ENCODE peak calls at places on chromosomes 2 and 18, in six cellular contexts. Z is cardiac muscle cell, Q is left lung, C is fibroblast of villous mesenchyme, D is AG10803, T is AG09309. S is an unnamed sample.

GRCh38 chr2:200042102-200042735 is 86.8 kb downstream of the MAIP1 start:
- DNase-seq in Q (no peak), T (peak), C (peak), Z (peak), D (peak), S (no peak)

GRCh38 chr2:58571181-58571852 is 330.2 kb upstream of the FANCL start:
- DNase-seq in Q (no peak), T (peak), D (peak), Z (peak), C (peak), S (peak)

GRCh38 chr2:8597526-8598225 is 84.2 kb upstream of the ID2 start:
- DNase-seq in D (no peak), C (no peak), Q (no peak), T (no peak), Z (no peak), S (no peak)

GRCh38 chr18:35682282-35682867 is 100.8 kb downstream of the GALNT1 start:
- DNase-seq in D (peak), Z (peak), C (no peak), T (no peak), Q (no peak), S (no peak)

GRCh38 chr2:233208382-233209116 is 42.9 kb upstream of the ATG16L1 start:
- DNase-seq in T (no peak), Q (no peak), Z (no peak), D (no peak), C (no peak), S (no peak)

GRCh38 chr2:214169736-214170135 is 241.1 kb upstream of the VWC2L start:
- DNase-seq in Z (no peak), D (no peak), C (no peak), Q (no peak), T (no peak), S (no peak)

GRCh38 chr18:22230403-22231042 is 61.1 kb downstream of the GATA6 start:
- DNase-seq in C (peak), Z (peak), Q (no peak), D (peak), T (no peak), S (no peak)

GRCh38 chr2:138777996-138778395 is 2.2 kb downstream of the NXPH2 start:
- DNase-seq in T (no peak), C (peak), D (peak), Z (peak), Q (no peak), S (no peak)

GRCh38 chr2:108403494-108403893 is 25.7 kb downstream of the SULT1C4 start:
- DNase-seq in D (peak), T (peak), C (peak), Q (no peak), Z (peak), S (no peak)

GRCh38 chr2:56540901-56541300 is 357.1 kb downstream of the CCDC85A start:
- DNase-seq in C (no peak), D (peak), T (no peak), Q (no peak), Z (no peak), S (no peak)

GRCh38 chr2:187547353-187547979 is 6.8 kb downstream of the TFPI start:
- DNase-seq in Q (peak), T (peak), Z (peak), C (peak), D (peak), S (peak)

GRCh38 chr2:225002039-225002655 is 40.1 kb downstream of the DOCK10 start:
- DNase-seq in Q (no peak), Z (peak), D (peak), T (no peak), C (peak), S (peak)

GRCh38 chr2:199757466-199757865 is 93.5 kb downstream of the FTCDNL1 start:
- DNase-seq in C (no peak), Z (no peak), Q (peak), D (peak), T (no peak), S (peak)

GRCh38 chr2:15041429-15041837 is 408.9 kb downstream of the LRATD1 start:
- DNase-seq in C (no peak), D (no peak), Z (no peak), T (no peak), Q (no peak), S (no peak)

GRCh38 chr2:166376488-166376828 is 714 bp upstream of the SCN9A start:
- DNase-seq in Z (no peak), D (no peak), T (no peak), C (no peak), Q (no peak), S (no peak)

GRCh38 chr2:166373951-166374350 is 1.8 kb downstream of the SCN9A start:
- DNase-seq in T (no peak), C (peak), Q (no peak), Z (peak), D (no peak), S (peak)

GRCh38 chr2:166376873-166377272 is 1.1 kb upstream of the SCN9A start:
- DNase-seq in T (no peak), Q (no peak), C (no peak), Z (no peak), D (no peak), S (no peak)

GRCh38 chr2:166375205-166375735 is 474 bp downstream of the SCN9A start:
- DNase-seq in D (no peak), C (peak), Z (peak), Q (no peak), T (no peak), S (peak)

DNA sequence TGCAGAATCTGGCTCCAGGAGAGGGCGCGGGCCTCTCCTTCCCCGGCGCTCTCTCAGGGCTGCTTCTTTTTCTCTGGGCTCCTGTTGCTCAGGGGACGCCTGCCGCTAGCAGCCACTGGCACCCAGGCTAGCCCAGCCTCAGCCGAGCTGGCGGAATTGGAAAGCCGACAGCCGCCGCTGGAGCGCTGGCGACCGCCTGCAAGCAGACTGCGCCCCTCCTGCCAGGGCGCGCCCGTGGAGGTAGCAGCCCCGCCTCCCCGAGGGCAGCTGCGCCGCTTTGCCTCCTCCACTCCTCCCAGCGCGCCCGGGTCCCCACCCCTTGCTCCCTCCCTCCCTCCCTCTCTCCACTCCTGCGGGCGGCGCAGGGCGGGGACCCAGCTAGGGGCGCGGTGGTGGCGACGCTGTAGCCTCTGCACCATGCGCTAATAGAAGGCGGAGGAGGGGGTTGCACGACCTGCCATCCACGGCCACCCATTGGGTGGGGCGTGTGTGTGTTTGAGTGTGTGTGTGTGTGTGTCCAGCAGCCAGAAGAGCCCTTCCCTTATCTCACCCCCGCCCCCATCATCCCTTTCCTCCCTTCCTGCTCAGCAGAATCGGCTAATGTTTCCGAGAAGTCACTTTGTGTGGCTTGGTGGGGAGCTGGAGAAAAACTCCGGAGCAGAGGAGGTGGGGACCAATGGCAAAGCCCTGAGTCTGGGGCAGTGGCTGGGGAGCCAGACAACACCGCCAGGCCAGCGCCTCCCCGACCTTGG is at the start of gene SCN9A:
- DNase-seq in Q (peak), D (peak), C (peak), Z (peak), T (no peak), S (peak)
- H3K4me3 ChIP-seq in Q (peak), D (peak), C (peak), Z (peak), T (peak), S (peak)

DNA sequence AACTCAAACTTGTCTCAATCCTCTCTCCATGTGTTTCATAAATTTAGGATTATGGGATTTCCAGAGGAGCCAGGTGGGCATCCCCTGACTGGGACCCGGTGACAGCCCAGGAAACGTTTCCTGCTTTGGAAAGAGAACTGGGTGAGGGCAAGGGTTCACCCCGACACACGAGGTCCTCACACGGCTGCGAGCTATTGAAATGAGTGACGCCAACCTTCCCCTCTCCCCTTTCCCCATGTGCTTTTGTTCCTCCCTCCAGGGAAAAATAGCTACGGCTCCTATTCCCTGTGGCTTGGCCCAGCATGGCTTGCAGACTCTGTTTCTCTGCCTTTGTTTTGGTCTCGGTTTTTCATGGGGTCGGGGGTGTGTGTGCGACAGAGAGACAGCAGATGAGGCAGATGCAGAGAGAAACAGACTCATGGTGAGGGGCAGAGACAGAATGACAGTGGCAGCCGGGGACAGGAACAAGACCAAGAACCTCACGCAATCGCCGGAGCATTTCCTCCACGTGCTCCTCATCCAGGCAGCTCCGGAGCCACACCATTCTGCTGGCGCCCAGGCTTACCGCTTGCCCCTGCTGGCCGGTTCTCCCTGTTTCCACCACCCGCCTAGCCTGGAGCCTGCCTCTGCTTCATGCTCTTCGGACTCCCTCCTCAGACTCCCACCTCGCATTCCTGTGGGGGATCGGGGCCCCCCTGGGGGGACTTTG is 238.5 kb downstream of the DYSF start:
- DNase-seq in C (no peak), Z (peak), D (peak), Q (peak), T (no peak), S (no peak)
- H3K4me3 ChIP-seq in C (no peak), Z (no peak), D (no peak), Q (no peak), T (no peak), S (no peak)

GRCh38 chr18:9530226-9531009 is 55.1 kb downstream of the RALBP1 start:
- DNase-seq in Q (no peak), Z (no peak), C (peak), T (no peak), D (peak), S (no peak)
- H3K4me3 ChIP-seq in Q (no peak), Z (no peak), C (no peak), T (no peak), D (no peak), S (no peak)

DNA sequence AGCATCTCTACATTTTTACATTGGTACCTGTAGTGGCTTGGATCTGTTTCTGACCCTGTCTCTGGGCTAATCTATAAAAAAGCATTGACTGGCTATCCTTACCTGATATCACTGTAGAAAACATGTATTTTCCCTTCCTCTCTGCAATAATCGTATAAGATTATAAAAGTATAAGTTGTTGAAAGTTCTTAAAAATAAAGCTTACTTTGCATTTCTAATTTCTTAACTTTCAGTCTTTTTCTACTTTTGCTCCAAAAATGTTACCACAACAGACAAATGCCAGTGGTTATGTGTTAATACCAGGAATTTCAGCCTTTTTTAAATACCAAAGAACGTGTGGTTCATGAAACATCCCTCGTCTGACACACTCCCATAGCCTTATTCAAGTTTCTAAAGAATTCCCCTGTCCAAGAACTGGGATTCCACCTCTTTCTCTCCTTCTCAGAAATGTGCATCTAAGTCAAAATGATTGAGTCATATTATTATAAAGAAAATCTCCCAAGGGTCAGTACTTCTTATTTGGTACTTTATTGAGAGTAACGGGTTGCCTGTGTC is 28.5 kb upstream of the ACKR3 start:
- DNase-seq in T (no peak), Z (peak), C (no peak), Q (no peak), D (peak), S (no peak)
- H3K4me3 ChIP-seq in T (no peak), Z (no peak), C (no peak), Q (no peak), D (no peak), S (no peak)

S was measured in testis.